ENCODE peak calls at places on chromosomes 3 and 15, in six cellular contexts. O, U, L, J, I and D are unnamed samples.

GRCh38 chr3:58535531-58536500 is 1.2 kb downstream of the ACOX2 start:
- DNase-seq in O (no peak), U (no peak), L (no peak), J (no peak), I (no peak), D (peak)

GRCh38 chr15:23035964-23036566 is 3.3 kb downstream of the TUBGCP5 start:
- DNase-seq in O (peak), U (peak), L (peak), J (no peak), I (no peak), D (peak)

GRCh38 chr3:176521531-176522175 is 675.6 kb downstream of the TBL1XR1 start:
- DNase-seq in O (peak), U (peak), L (no peak), J (no peak), I (no peak), D (peak)

GRCh38 chr3:86995537-86995936 is 4.6 kb upstream of the VGLL3 start:
- DNase-seq in O (no peak), U (peak), L (no peak), J (no peak), I (no peak), D (no peak)

GRCh38 chr3:46913644-46914043 is 36.1 kb downstream of the PTH1R start:
- DNase-seq in O (no peak), U (peak), L (no peak), J (no peak), I (no peak), D (no peak)

GRCh38 chr15:57697588-57697987 is 8.9 kb upstream of the POLR2M start:
- DNase-seq in O (no peak), U (no peak), L (no peak), J (no peak), I (no peak), D (no peak)

GRCh38 chr3:112445839-112446238 is 53.4 kb downstream of the BTLA start:
- DNase-seq in O (no peak), U (no peak), L (no peak), J (no peak), I (no peak), D (no peak)

GRCh38 chr15:79450648-79451047 is 18.5 kb downstream of the MINAR1 start:
- DNase-seq in O (peak), U (no peak), L (peak), J (no peak), I (no peak), D (no peak)

GRCh38 chr3:98343647-98344507 is 9.8 kb upstream of the OR5K4 start:
- DNase-seq in O (peak), U (peak), L (peak), J (no peak), I (no peak), D (peak)

GRCh38 chr15:47460775-47461174 is 256.5 kb upstream of the SEMA6D start:
- DNase-seq in O (no peak), U (no peak), L (no peak), J (no peak), I (no peak), D (no peak)

GRCh38 chr3:13278783-13279531 is 141.2 kb downstream of the NUP210 start:
- DNase-seq in O (no peak), U (peak), L (no peak), J (no peak), I (no peak), D (no peak)

DNA sequence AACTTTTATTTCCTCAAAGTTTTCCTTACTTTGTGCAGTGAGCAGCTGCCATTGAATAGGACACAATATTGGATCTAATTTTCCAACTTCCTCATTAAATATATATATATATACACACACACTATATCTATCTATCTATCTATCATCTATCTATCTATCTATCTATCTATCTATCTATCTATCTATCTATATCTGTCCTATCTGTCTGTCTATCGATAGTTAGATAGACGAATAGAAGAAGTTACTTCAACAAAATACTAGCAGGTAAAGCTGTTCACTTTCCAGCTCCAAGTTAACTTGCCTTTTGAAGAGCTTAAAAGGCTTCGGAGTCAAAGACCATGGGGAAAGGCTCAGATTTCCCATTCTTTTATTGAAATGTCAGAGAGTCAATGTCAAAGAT is 3.6 kb upstream of the DLG1 start:
- DNase-seq in O (no peak), U (no peak), L (no peak), J (no peak), I (no peak), D (no peak)
- H3K4me3 ChIP-seq in O (no peak), U (no peak), L (no peak), J (no peak), I (no peak), D (no peak)

GRCh38 chr3:114450008-114450596 is 156.3 kb downstream of the TIGIT start:
- DNase-seq in O (no peak), U (no peak), L (no peak), J (no peak), I (no peak), D (no peak)

GRCh38 chr3:114452176-114452744 is 158.4 kb downstream of the TIGIT start:
- DNase-seq in O (no peak), U (peak), L (no peak), J (no peak), I (no peak), D (no peak)

GRCh38 chr3:114451561-114452018 is 157.8 kb downstream of the TIGIT start:
- DNase-seq in O (no peak), U (peak), L (no peak), J (no peak), I (peak), D (no peak)

GRCh38 chr3:114449271-114450007 is 155.6 kb downstream of the TIGIT start:
- DNase-seq in O (no peak), U (peak), L (no peak), J (no peak), I (no peak), D (no peak)

GRCh38 chr3:114451051-114451451 is 157.2 kb downstream of the TIGIT start:
- DNase-seq in O (no peak), U (no peak), L (no peak), J (no peak), I (no peak), D (no peak)
- H3K4me3 ChIP-seq in O (no peak), U (no peak), L (no peak), J (no peak), I (peak), D (no peak)

GRCh38 chr3:183116051-183116614 is 16.8 kb upstream of the MCCC1 start:
- DNase-seq in O (peak), U (no peak), L (peak), J (no peak), I (no peak), D (peak)
- H3K4me3 ChIP-seq in O (peak), U (no peak), L (peak), J (no peak), I (peak), D (peak)

GRCh38 chr3:49721861-49722781 is 1.6 kb downstream of the GMPPB start:
- DNase-seq in O (no peak), U (no peak), L (no peak), J (no peak), I (no peak), D (no peak)

GRCh38 chr3:49723301-49723630 is 485 bp downstream of the GMPPB start:
- DNase-seq in O (peak), U (peak), L (peak), J (peak), I (no peak), D (peak)

GRCh38 chr3:49721165-49721860 is 1.8 kb upstream of the AMIGO3 start:
- DNase-seq in O (no peak), U (no peak), L (no peak), J (no peak), I (no peak), D (no peak)

GRCh38 chr3:49723631-49724551 is at the start of gene GMPPB:
- DNase-seq in O (peak), U (peak), L (peak), J (peak), I (peak), D (peak)

DNA sequence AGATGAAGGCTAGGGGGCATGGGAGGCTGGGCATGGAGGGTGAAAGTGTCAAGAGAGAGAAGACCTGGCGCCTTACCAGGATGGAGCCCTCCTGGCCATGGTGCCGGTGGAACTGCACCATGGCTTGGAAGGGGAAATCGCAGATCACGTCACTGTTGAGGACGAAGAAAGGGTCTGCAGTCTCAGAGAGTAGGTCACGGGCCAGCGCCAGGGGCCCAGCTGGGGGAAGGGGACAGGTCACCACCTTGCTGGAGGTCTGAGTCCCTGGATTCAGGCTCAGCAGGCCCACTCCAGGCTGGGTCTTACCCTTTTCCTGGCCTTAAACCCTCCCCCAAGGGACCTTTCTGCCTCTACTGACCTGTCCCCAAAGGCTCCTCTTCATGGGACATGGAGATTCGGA is 855 bp downstream of the GMPPB start:
- DNase-seq in O (no peak), U (no peak), L (no peak), J (no peak), I (no peak), D (no peak)
- H3K4me3 ChIP-seq in O (peak), U (peak), L (peak), J (peak), I (peak), D (peak)

DNA sequence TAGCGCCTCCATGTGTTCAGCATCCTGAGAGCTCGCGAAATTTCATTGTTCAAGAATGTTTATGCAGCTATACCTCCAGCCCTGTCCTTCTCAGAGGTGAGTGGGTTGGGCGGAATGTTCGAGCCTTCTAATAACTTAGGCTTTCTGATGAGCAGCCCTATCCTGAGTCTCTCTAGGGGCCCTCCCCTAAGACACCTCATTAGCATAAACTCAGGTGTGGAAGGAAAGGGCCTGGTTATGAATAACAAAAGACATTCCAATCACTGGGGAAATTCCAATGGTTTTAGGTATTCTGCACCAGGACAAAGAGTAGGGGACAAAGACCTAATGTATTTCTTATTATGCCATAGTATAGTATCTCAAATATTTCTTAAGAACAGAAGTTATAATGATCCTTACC is 138.1 kb upstream of the PDZRN3 start:
- DNase-seq in O (peak), U (no peak), L (no peak), J (no peak), I (no peak), D (peak)
- H3K4me3 ChIP-seq in O (no peak), U (no peak), L (no peak), J (no peak), I (no peak), D (no peak)

GRCh38 chr3:99871231-99871898 is 53.7 kb downstream of the CMSS1 start:
- DNase-seq in O (no peak), U (no peak), L (no peak), J (no peak), I (no peak), D (no peak)

GRCh38 chr3:99875573-99875924 is 57.9 kb downstream of the CMSS1 start:
- DNase-seq in O (peak), U (peak), L (peak), J (no peak), I (no peak), D (no peak)

GRCh38 chr3:99869621-99870020 is 52.0 kb downstream of the CMSS1 start:
- DNase-seq in O (no peak), U (peak), L (no peak), J (no peak), I (no peak), D (no peak)

GRCh38 chr3:99870712-99871111 is 53.0 kb downstream of the CMSS1 start:
- DNase-seq in O (no peak), U (no peak), L (no peak), J (no peak), I (no peak), D (no peak)

GRCh38 chr3:99872633-99873254 is 55.1 kb downstream of the CMSS1 start:
- DNase-seq in O (no peak), U (peak), L (no peak), J (no peak), I (no peak), D (no peak)
- H3K4me3 ChIP-seq in O (no peak), U (peak), L (no peak), J (no peak), I (peak), D (no peak)

GRCh38 chr15:29674661-29675533 is 147.4 kb downstream of the TJP1 start:
- DNase-seq in O (peak), U (peak), L (peak), J (peak), I (peak), D (peak)
- H3K4me3 ChIP-seq in O (peak), U (peak), L (peak), J (no peak), I (peak), D (peak)

DNA sequence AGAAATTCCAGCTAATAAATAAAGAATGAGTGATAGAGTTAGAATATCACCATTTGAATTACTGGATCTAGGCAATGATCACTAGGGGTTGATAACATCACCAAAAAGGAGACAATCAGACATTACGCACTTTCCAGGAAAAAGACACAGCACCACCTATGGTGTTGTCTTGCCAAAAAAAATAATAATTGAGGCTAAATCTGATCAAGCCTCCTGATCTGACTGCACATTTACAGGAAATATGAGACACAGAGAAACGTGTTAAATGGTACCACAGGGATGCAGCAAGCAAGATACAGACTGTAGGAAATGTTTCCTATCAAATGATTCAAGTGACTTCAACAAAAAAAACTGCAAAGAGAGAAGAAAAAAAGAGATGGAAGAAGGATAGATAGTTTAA is 92.7 kb downstream of the EOMES start:
- DNase-seq in O (no peak), U (no peak), L (no peak), J (no peak), I (no peak), D (no peak)
- H3K4me3 ChIP-seq in O (no peak), U (no peak), L (no peak), J (no peak), I (no peak), D (no peak)

GRCh38 chr3:116445291-116445841 is at the start of gene LSAMP:
- DNase-seq in O (peak), U (peak), L (peak), J (peak), I (no peak), D (peak)
- H3K4me3 ChIP-seq in O (peak), U (peak), L (peak), J (peak), I (peak), D (peak)